ENCODE peak calls at places on chromosome 13, in ten cellular contexts. One of them, this sample, is unnamed.

GRCh38 chr13:20713751-20714150 is 10.3 kb downstream of the IL17D start:
- DNase-seq in tibial nerve: no peak
- DNase-seq in suprapubic skin: no peak
- DNase-seq in endothelial cell: no peak
- DNase-seq in HFF-Myc: no peak
- DNase-seq in natural killer cell: no peak
- DNase-seq in heart left ventricle: peak
- DNase-seq in choroid plexus epithelial cell: peak
- DNase-seq in hepatocyte: no peak
- DNase-seq in left ventricle myocardium inferior: no peak
- DNase-seq in this sample: no peak

GRCh38 chr13:43558942-43559341 is 227.8 kb downstream of the ENOX1 start:
- DNase-seq in tibial nerve: no peak
- DNase-seq in suprapubic skin: no peak
- DNase-seq in endothelial cell: no peak
- DNase-seq in HFF-Myc: no peak
- DNase-seq in natural killer cell: no peak
- DNase-seq in heart left ventricle: no peak
- DNase-seq in choroid plexus epithelial cell: no peak
- DNase-seq in hepatocyte: no peak
- DNase-seq in left ventricle myocardium inferior: peak
- DNase-seq in this sample: no peak

GRCh38 chr13:93621051-93621450 is 394.4 kb downstream of the GPC6 start:
- DNase-seq in tibial nerve: no peak
- DNase-seq in suprapubic skin: no peak
- DNase-seq in endothelial cell: no peak
- DNase-seq in HFF-Myc: no peak
- DNase-seq in natural killer cell: no peak
- DNase-seq in heart left ventricle: no peak
- DNase-seq in choroid plexus epithelial cell: no peak
- DNase-seq in hepatocyte: no peak
- DNase-seq in left ventricle myocardium inferior: no peak
- DNase-seq in this sample: no peak

GRCh38 chr13:86792153-86792651 is 879.0 kb upstream of the SLITRK5 start:
- DNase-seq in tibial nerve: no peak
- DNase-seq in suprapubic skin: no peak
- DNase-seq in endothelial cell: no peak
- DNase-seq in HFF-Myc: no peak
- DNase-seq in natural killer cell: no peak
- DNase-seq in heart left ventricle: no peak
- DNase-seq in choroid plexus epithelial cell: no peak
- DNase-seq in hepatocyte: no peak
- DNase-seq in left ventricle myocardium inferior: no peak
- DNase-seq in this sample: no peak

GRCh38 chr13:43196750-43197149 is 173.4 kb downstream of the DNAJC15 start:
- DNase-seq in tibial nerve: no peak
- DNase-seq in suprapubic skin: no peak
- DNase-seq in endothelial cell: no peak
- DNase-seq in HFF-Myc: no peak
- DNase-seq in natural killer cell: no peak
- DNase-seq in heart left ventricle: no peak
- DNase-seq in choroid plexus epithelial cell: no peak
- DNase-seq in hepatocyte: no peak
- DNase-seq in left ventricle myocardium inferior: no peak
- DNase-seq in this sample: no peak

GRCh38 chr13:105207586-105208293 is 1327.7 kb downstream of the EFNB2 start:
- DNase-seq in tibial nerve: no peak
- DNase-seq in suprapubic skin: no peak
- DNase-seq in endothelial cell: no peak
- DNase-seq in HFF-Myc: no peak
- DNase-seq in natural killer cell: no peak
- DNase-seq in heart left ventricle: no peak
- DNase-seq in choroid plexus epithelial cell: peak
- DNase-seq in hepatocyte: no peak
- DNase-seq in left ventricle myocardium inferior: no peak
- DNase-seq in this sample: no peak

GRCh38 chr13:50167224-50167947 is 152.1 kb downstream of the KCNRG start:
- DNase-seq in tibial nerve: no peak
- DNase-seq in suprapubic skin: no peak
- DNase-seq in endothelial cell: no peak
- DNase-seq in HFF-Myc: no peak
- DNase-seq in natural killer cell: no peak
- DNase-seq in heart left ventricle: no peak
- DNase-seq in choroid plexus epithelial cell: no peak
- DNase-seq in hepatocyte: no peak
- DNase-seq in left ventricle myocardium inferior: no peak
- DNase-seq in this sample: no peak

GRCh38 chr13:30088312-30088855 is 219.0 kb downstream of the KATNAL1 start:
- DNase-seq in tibial nerve: no peak
- DNase-seq in suprapubic skin: no peak
- DNase-seq in endothelial cell: no peak
- DNase-seq in HFF-Myc: no peak
- DNase-seq in natural killer cell: no peak
- DNase-seq in heart left ventricle: no peak
- DNase-seq in choroid plexus epithelial cell: no peak
- DNase-seq in hepatocyte: no peak
- DNase-seq in left ventricle myocardium inferior: no peak
- DNase-seq in this sample: no peak

GRCh38 chr13:93039131-93039530 is 187.5 kb upstream of the GPC6 start:
- DNase-seq in tibial nerve: no peak
- DNase-seq in suprapubic skin: no peak
- DNase-seq in endothelial cell: no peak
- DNase-seq in HFF-Myc: no peak
- DNase-seq in natural killer cell: no peak
- DNase-seq in heart left ventricle: no peak
- DNase-seq in choroid plexus epithelial cell: peak
- DNase-seq in hepatocyte: no peak
- DNase-seq in left ventricle myocardium inferior: no peak
- DNase-seq in this sample: no peak

GRCh38 chr13:63651394-63651793 is 2235.7 kb upstream of the PCDH20 start:
- DNase-seq in tibial nerve: no peak
- DNase-seq in suprapubic skin: no peak
- DNase-seq in endothelial cell: no peak
- DNase-seq in HFF-Myc: no peak
- DNase-seq in natural killer cell: no peak
- DNase-seq in heart left ventricle: no peak
- DNase-seq in choroid plexus epithelial cell: no peak
- DNase-seq in hepatocyte: no peak
- DNase-seq in left ventricle myocardium inferior: no peak
- DNase-seq in this sample: no peak

GRCh38 chr13:34011552-34012085 is 193.7 kb downstream of the RFC3 start:
- DNase-seq in tibial nerve: no peak
- DNase-seq in suprapubic skin: no peak
- DNase-seq in endothelial cell: no peak
- DNase-seq in HFF-Myc: no peak
- DNase-seq in natural killer cell: no peak
- DNase-seq in heart left ventricle: no peak
- DNase-seq in choroid plexus epithelial cell: no peak
- DNase-seq in hepatocyte: peak
- DNase-seq in left ventricle myocardium inferior: no peak
- DNase-seq in this sample: no peak

GRCh38 chr13:80342541-80343371 is 1.8 kb upstream of the SPRY2 start:
- DNase-seq in tibial nerve: peak
- DNase-seq in suprapubic skin: peak
- DNase-seq in endothelial cell: peak
- DNase-seq in HFF-Myc: no peak
- DNase-seq in natural killer cell: peak
- DNase-seq in heart left ventricle: peak
- DNase-seq in choroid plexus epithelial cell: peak
- DNase-seq in hepatocyte: peak
- DNase-seq in left ventricle myocardium inferior: peak
- DNase-seq in this sample: no peak

GRCh38 chr13:99743079-99743478 is 228.5 kb downstream of the ZIC5 start:
- DNase-seq in tibial nerve: no peak
- DNase-seq in suprapubic skin: no peak
- DNase-seq in endothelial cell: no peak
- DNase-seq in HFF-Myc: no peak
- DNase-seq in natural killer cell: no peak
- DNase-seq in heart left ventricle: no peak
- DNase-seq in choroid plexus epithelial cell: no peak
- DNase-seq in hepatocyte: no peak
- DNase-seq in left ventricle myocardium inferior: no peak
- DNase-seq in this sample: no peak

GRCh38 chr13:73273737-73274136 is 214.9 kb downstream of the KLF5 start:
- DNase-seq in tibial nerve: no peak
- DNase-seq in suprapubic skin: no peak
- DNase-seq in endothelial cell: no peak
- DNase-seq in HFF-Myc: peak
- DNase-seq in natural killer cell: no peak
- DNase-seq in heart left ventricle: no peak
- DNase-seq in choroid plexus epithelial cell: peak
- DNase-seq in hepatocyte: no peak
- DNase-seq in left ventricle myocardium inferior: no peak
- DNase-seq in this sample: no peak

DNA sequence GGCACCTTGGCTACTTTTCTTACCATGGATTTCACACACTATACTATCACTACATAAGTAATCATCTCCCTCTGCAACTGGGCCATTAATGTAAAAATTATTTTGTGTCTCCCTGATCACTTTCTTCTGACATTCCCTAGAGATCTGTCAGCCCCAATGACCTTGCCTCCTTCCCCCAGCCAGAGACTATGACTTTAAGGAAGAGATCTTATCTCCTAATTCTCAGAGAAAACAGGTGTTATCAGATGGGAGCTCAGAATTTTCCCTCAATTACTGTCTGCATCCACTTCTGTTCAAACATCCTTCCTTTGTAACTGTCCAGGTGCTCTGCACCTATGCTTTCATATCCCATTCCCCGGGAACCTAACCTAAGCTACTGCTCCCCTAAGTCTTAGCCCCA is 397.5 kb downstream of the DIAPH3 start:
- DNase-seq in tibial nerve: no peak
- DNase-seq in suprapubic skin: no peak
- DNase-seq in endothelial cell: no peak
- DNase-seq in HFF-Myc: no peak
- DNase-seq in natural killer cell: no peak
- DNase-seq in heart left ventricle: no peak
- DNase-seq in choroid plexus epithelial cell: no peak
- DNase-seq in hepatocyte: no peak
- DNase-seq in left ventricle myocardium inferior: no peak
- DNase-seq in this sample: no peak
- TF ChIP-seq CTCF in tibial nerve: no peak
- TF ChIP-seq CTCF in suprapubic skin: no peak
- TF ChIP-seq CTCF in endothelial cell: no peak
- TF ChIP-seq CTCF in HFF-Myc: no peak
- TF ChIP-seq CTCF in natural killer cell: no peak
- TF ChIP-seq CTCF in heart left ventricle: no peak
- TF ChIP-seq CTCF in choroid plexus epithelial cell: no peak
- TF ChIP-seq CTCF in hepatocyte: no peak
- TF ChIP-seq CTCF in left ventricle myocardium inferior: no peak
- TF ChIP-seq CTCF in this sample: no peak

DNA sequence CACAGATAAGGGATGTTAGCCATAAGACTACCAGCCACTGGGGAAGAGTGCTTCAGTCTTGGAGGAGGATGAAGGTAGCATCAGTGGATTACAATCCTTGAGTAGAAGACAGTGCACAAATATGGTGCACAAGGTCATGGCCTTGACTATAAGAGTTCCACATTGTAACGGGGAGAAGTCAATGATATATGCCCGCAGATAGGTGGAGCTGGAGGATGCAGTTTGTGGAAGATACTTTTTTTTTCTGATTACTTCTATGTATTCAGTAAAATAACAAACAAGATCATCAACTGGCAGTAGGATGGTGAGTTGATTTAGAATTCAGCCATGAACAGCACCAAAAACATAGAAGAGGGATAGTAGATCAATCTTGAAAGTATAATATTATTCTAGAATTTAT is 926.8 kb upstream of the MIR17HG start:
- DNase-seq in tibial nerve: no peak
- DNase-seq in suprapubic skin: no peak
- DNase-seq in endothelial cell: no peak
- DNase-seq in HFF-Myc: no peak
- DNase-seq in natural killer cell: no peak
- DNase-seq in heart left ventricle: no peak
- DNase-seq in choroid plexus epithelial cell: peak
- DNase-seq in hepatocyte: no peak
- DNase-seq in left ventricle myocardium inferior: no peak
- DNase-seq in this sample: no peak
- TF ChIP-seq CTCF in tibial nerve: no peak
- TF ChIP-seq CTCF in suprapubic skin: no peak
- TF ChIP-seq CTCF in endothelial cell: no peak
- TF ChIP-seq CTCF in HFF-Myc: no peak
- TF ChIP-seq CTCF in natural killer cell: no peak
- TF ChIP-seq CTCF in heart left ventricle: peak
- TF ChIP-seq CTCF in choroid plexus epithelial cell: peak
- TF ChIP-seq CTCF in hepatocyte: no peak
- TF ChIP-seq CTCF in left ventricle myocardium inferior: no peak
- TF ChIP-seq CTCF in this sample: no peak

GRCh38 chr13:45678282-45678681 is 23.8 kb upstream of the CBY2 start:
- DNase-seq in tibial nerve: no peak
- DNase-seq in suprapubic skin: no peak
- DNase-seq in endothelial cell: no peak
- DNase-seq in HFF-Myc: no peak
- DNase-seq in natural killer cell: no peak
- DNase-seq in heart left ventricle: no peak
- DNase-seq in choroid plexus epithelial cell: no peak
- DNase-seq in hepatocyte: no peak
- DNase-seq in left ventricle myocardium inferior: no peak
- DNase-seq in this sample: no peak
- TF ChIP-seq CTCF in tibial nerve: no peak
- TF ChIP-seq CTCF in suprapubic skin: no peak
- TF ChIP-seq CTCF in endothelial cell: no peak
- TF ChIP-seq CTCF in HFF-Myc: no peak
- TF ChIP-seq CTCF in natural killer cell: no peak
- TF ChIP-seq CTCF in heart left ventricle: no peak
- TF ChIP-seq CTCF in choroid plexus epithelial cell: no peak
- TF ChIP-seq CTCF in hepatocyte: no peak
- TF ChIP-seq CTCF in left ventricle myocardium inferior: no peak
- TF ChIP-seq CTCF in this sample: no peak

GRCh38 chr13:101111894-101112293 is 304.4 kb downstream of the NALCN start:
- DNase-seq in tibial nerve: no peak
- DNase-seq in suprapubic skin: no peak
- DNase-seq in endothelial cell: no peak
- DNase-seq in HFF-Myc: no peak
- DNase-seq in natural killer cell: no peak
- DNase-seq in heart left ventricle: no peak
- DNase-seq in choroid plexus epithelial cell: no peak
- DNase-seq in hepatocyte: no peak
- DNase-seq in left ventricle myocardium inferior: no peak
- DNase-seq in this sample: no peak

GRCh38 chr13:101116381-101116780 is 299.9 kb downstream of the NALCN start:
- DNase-seq in tibial nerve: no peak
- DNase-seq in suprapubic skin: no peak
- DNase-seq in endothelial cell: no peak
- DNase-seq in HFF-Myc: no peak
- DNase-seq in natural killer cell: no peak
- DNase-seq in heart left ventricle: no peak
- DNase-seq in choroid plexus epithelial cell: no peak
- DNase-seq in hepatocyte: no peak
- DNase-seq in left ventricle myocardium inferior: no peak
- DNase-seq in this sample: no peak

GRCh38 chr13:101116826-101117225 is 299.5 kb downstream of the NALCN start:
- DNase-seq in tibial nerve: no peak
- DNase-seq in suprapubic skin: no peak
- DNase-seq in endothelial cell: no peak
- DNase-seq in HFF-Myc: no peak
- DNase-seq in natural killer cell: no peak
- DNase-seq in heart left ventricle: no peak
- DNase-seq in choroid plexus epithelial cell: no peak
- DNase-seq in hepatocyte: no peak
- DNase-seq in left ventricle myocardium inferior: no peak
- DNase-seq in this sample: no peak

GRCh38 chr13:101121608-101122007 is 294.7 kb downstream of the NALCN start:
- DNase-seq in tibial nerve: no peak
- DNase-seq in suprapubic skin: no peak
- DNase-seq in endothelial cell: no peak
- DNase-seq in HFF-Myc: no peak
- DNase-seq in natural killer cell: no peak
- DNase-seq in heart left ventricle: no peak
- DNase-seq in choroid plexus epithelial cell: no peak
- DNase-seq in hepatocyte: no peak
- DNase-seq in left ventricle myocardium inferior: no peak
- DNase-seq in this sample: no peak

GRCh38 chr13:101115762-101116161 is 300.5 kb downstream of the NALCN start:
- DNase-seq in tibial nerve: no peak
- DNase-seq in suprapubic skin: no peak
- DNase-seq in endothelial cell: no peak
- DNase-seq in HFF-Myc: no peak
- DNase-seq in natural killer cell: no peak
- DNase-seq in heart left ventricle: no peak
- DNase-seq in choroid plexus epithelial cell: peak
- DNase-seq in hepatocyte: peak
- DNase-seq in left ventricle myocardium inferior: no peak
- DNase-seq in this sample: no peak
- TF ChIP-seq CTCF in tibial nerve: peak
- TF ChIP-seq CTCF in suprapubic skin: no peak
- TF ChIP-seq CTCF in endothelial cell: no peak
- TF ChIP-seq CTCF in HFF-Myc: no peak
- TF ChIP-seq CTCF in natural killer cell: no peak
- TF ChIP-seq CTCF in heart left ventricle: no peak
- TF ChIP-seq CTCF in choroid plexus epithelial cell: peak
- TF ChIP-seq CTCF in hepatocyte: peak
- TF ChIP-seq CTCF in left ventricle myocardium inferior: no peak
- TF ChIP-seq CTCF in this sample: no peak

This sample was measured in D721Med.